ENCODE peak calls at places on chromosome 12, in nine cellular contexts. T is stimulated activated CD4-positive, alpha-beta T cell treated with anti-CD3 and anti-CD28 coated beads, Interleukin-2, amount 100 ng/mL, for 48 hours; I is fibroblast of the conjunctiva; F is COR-L47; O is posterior cingulate gyrus; N is omental fat pad; X is nucleus accumbens; P is progenitor cell of endocrine pancreas; L is ecto neural progenitor cell. B is an unnamed sample.
A peak's percentile ranks its signal among the peaks of the same experiment; 100 is the strongest.

GRCh38 chr12:88925370-88925915 is 345.2 kb upstream of the KITLG start:
- DNase-seq in T (no peak), I (no peak), F (no peak), O (no peak), N (no peak), X (no peak), P (no peak), L (no peak), B (no peak)

GRCh38 chr12:133201888-133202287 is 20.6 kb downstream of the ZNF268 start:
- DNase-seq in T (no peak), I (no peak), F (no peak), O (no peak), N (no peak), X (no peak), P (no peak), L (no peak), B (no peak)

GRCh38 chr12:89514751-89515150 is 9.8 kb downstream of the GALNT4 start:
- DNase-seq in T (no peak), I (no peak), F (no peak), O (no peak), N (no peak), X (no peak), P (no peak), L (no peak), B (no peak)

GRCh38 chr12:125633686-125634085 is 568.5 kb downstream of the AACS start:
- DNase-seq in T (no peak), I (no peak), F (no peak), O (no peak), N (no peak), X (no peak), P (no peak), L (no peak), B (no peak)

GRCh38 chr12:56230449-56231183 is 765 bp downstream of the SLC39A5 start:
- DNase-seq in T (no peak), I (no peak), F (no peak), O (no peak), N (no peak), X (no peak), P (peak; percentile 57), L (no peak), B (no peak)

GRCh38 chr12:2813573-2814185 is 1.2 kb downstream of the ITFG2 start:
- DNase-seq in T (peak; percentile 50), I (peak; percentile 53), F (peak; percentile 51), O (no peak), N (no peak), X (peak; percentile 13), P (no peak), L (peak; percentile 61), B (peak; percentile 56)

GRCh38 chr12:2845280-2845679 is 10.4 kb upstream of the NRIP2 start:
- DNase-seq in T (no peak), I (no peak), F (no peak), O (no peak), N (no peak), X (no peak), P (no peak), L (no peak), B (peak; percentile 51)

GRCh38 chr12:31558521-31558920 is 32.4 kb downstream of the DENND5B start:
- DNase-seq in T (no peak), I (no peak), F (no peak), O (no peak), N (no peak), X (no peak), P (no peak), L (no peak), B (no peak)

GRCh38 chr12:130498589-130499385 is 161.1 kb downstream of the PIWIL1 start:
- DNase-seq in T (no peak), I (no peak), F (no peak), O (no peak), N (no peak), X (no peak), P (no peak), L (no peak), B (no peak)

GRCh38 chr12:124543591-124544310 is 23.7 kb downstream of the NCOR2 start:
- DNase-seq in T (no peak), I (no peak), F (peak; percentile 52), O (no peak), N (no peak), X (no peak), P (no peak), L (peak; percentile 79), B (peak; percentile 38)

GRCh38 chr12:49933793-49934192 is 16.7 kb upstream of the AQP2 start:
- DNase-seq in T (no peak), I (no peak), F (no peak), O (no peak), N (no peak), X (no peak), P (no peak), L (no peak), B (no peak)

GRCh38 chr12:112855375-112855774 is 51.4 kb upstream of the OAS1 start:
- DNase-seq in T (no peak), I (no peak), F (no peak), O (no peak), N (no peak), X (no peak), P (no peak), L (no peak), B (no peak)

GRCh38 chr12:953776-954175 is 4.3 kb upstream of the RAD52 start:
- DNase-seq in T (peak; percentile 8), I (peak; percentile 28), F (no peak), O (no peak), N (no peak), X (no peak), P (no peak), L (no peak), B (no peak)

GRCh38 chr12:12480074-12480473 is 82.6 kb downstream of the DUSP16 start:
- DNase-seq in T (no peak), I (no peak), F (no peak), O (no peak), N (no peak), X (no peak), P (no peak), L (no peak), B (no peak)